ENCODE peak calls at places on chromosomes 16 and 17, in seven cellular contexts. S is thyroid gland, V is HCT116, D is mucosa of descending colon, L is GM23248, H is sigmoid colon, C is neuronal stem cell. N is an unnamed sample.

GRCh38 chr16:85959686-85960085 is 60.7 kb downstream of the IRF8 start:
- DNase-seq in L (no peak), V (no peak), D (peak; percentile 67), S (no peak), C (no peak), H (no peak), N (no peak)

GRCh38 chr17:47225436-47225858 is 16.3 kb downstream of the MYL4 start:
- DNase-seq in S (peak; percentile 73), V (peak; percentile 58), C (no peak), H (peak; percentile 92), D (peak; percentile 75), L (peak; percentile 95), N (no peak)

GRCh38 chr16:12095275-12096161 is 119.0 kb downstream of the SNX29 start:
- DNase-seq in H (peak; percentile 83), C (peak; percentile 79), S (peak; percentile 76), L (peak; percentile 78), D (peak; percentile 78), V (peak; percentile 22), N (peak; percentile 67)

GRCh38 chr16:1678500-1679098 is 520 bp downstream of the JPT2 start:
- DNase-seq in S (peak; percentile 58), D (peak; percentile 57), L (peak; percentile 69), V (no peak), C (peak; percentile 24), H (no peak), N (peak; percentile 48)

GRCh38 chr17:3818786-3819185 is 17.8 kb upstream of the ITGAE start:
- DNase-seq in C (no peak), L (peak; percentile 46), V (no peak), S (no peak), D (no peak), H (no peak), N (peak; percentile 44)

GRCh38 chr17:65553009-65553645 is 8.3 kb downstream of the AXIN2 start:
- DNase-seq in L (peak; percentile 90), V (no peak), S (no peak), C (no peak), D (no peak), H (no peak), N (no peak)

GRCh38 chr16:13036600-13036999 is 135.2 kb downstream of the SHISA9 start:
- DNase-seq in S (peak; percentile 27), H (no peak), L (peak; percentile 55), D (peak; percentile 69), C (peak; percentile 65), V (no peak), N (peak; percentile 33)

GRCh38 chr17:83124871-83125514 is 45.6 kb downstream of the METRNL start:
- DNase-seq in H (peak; percentile 59), V (no peak), C (no peak), S (no peak), L (no peak), D (no peak), N (no peak)

GRCh38 chr16:65737831-65738230 is 616.0 kb upstream of the CDH11 start:
- DNase-seq in C (peak; percentile 23), V (no peak), D (no peak), L (no peak), S (no peak), H (no peak), N (no peak)

GRCh38 chr16:8849411-8850011 is 19.3 kb downstream of the CARHSP1 start:
- DNase-seq in D (peak; percentile 4), V (no peak), H (no peak), S (no peak), C (no peak), L (peak; percentile 61), N (no peak)
- H3K4me3 ChIP-seq in D (no peak overlapping the region), V (no peak overlapping the region), H (no peak overlapping the region), S (no peak overlapping the region), C (no peak overlapping the region), L (no peak overlapping the region), N (no peak overlapping the region)

GRCh38 chr17:2238432-2239169 is 65.0 kb downstream of the SMG6 start:
- DNase-seq in S (peak; percentile 47), V (no peak), C (no peak), H (peak; percentile 78), L (peak; percentile 51), D (no peak), N (peak; percentile 89)
- H3K4me3 ChIP-seq in S (no peak overlapping the region), V (no peak overlapping the region), C (no peak overlapping the region), H (no peak overlapping the region), L (peak overlapping the region; percentile 51), D (no peak overlapping the region), N (peak overlapping the region; percentile 49)

GRCh38 chr17:7560172-7561027 is 1.3 kb upstream of the SENP3 start:
- DNase-seq in H (peak; percentile 86), V (no peak), S (peak; percentile 66), C (peak; percentile 67), L (peak; percentile 85), D (peak; percentile 87), N (peak; percentile 70)
- H3K4me3 ChIP-seq in H (no peak overlapping the region), V (peak overlapping the region; percentile 83), S (no peak overlapping the region), C (no peak overlapping the region), L (peak overlapping the region; percentile 94), D (no peak overlapping the region), N (peak overlapping the region; percentile 72)

DNA sequence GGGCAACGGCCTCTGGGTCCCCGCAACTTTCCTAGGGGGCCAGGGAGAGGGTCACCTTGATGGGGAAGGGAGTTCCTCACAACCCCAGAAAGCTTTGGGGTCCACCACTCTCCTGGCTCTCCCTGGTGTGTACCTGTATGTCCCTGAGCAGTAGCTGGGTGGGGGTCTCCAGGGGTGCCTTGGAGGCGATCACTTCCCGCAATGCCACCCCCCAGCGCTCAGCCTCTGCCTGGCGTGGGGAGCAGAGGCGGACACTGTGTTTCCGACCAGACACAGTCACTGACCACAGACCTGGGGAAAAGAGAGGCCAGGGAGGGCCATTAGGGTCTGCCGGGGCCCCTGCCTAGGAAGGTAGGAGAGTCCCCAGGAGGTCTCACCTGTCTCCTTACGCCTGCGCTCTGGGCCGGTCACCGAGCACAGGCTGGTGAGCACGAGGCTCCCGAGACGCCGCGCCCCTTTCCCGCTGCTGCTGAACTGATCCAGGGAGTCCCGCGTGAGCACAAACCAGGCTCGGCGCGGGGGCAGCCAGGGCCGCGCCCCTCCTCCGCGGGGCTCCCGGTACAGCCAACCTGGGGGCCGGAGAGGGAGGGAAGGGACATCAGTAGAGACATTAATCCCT is 3.4 kb downstream of the PLEKHH3 start:
- DNase-seq in S (no peak), D (no peak), L (no peak), H (no peak), C (no peak), V (no peak), N (no peak)
- H3K4me3 ChIP-seq in S (no peak overlapping the region), D (no peak overlapping the region), L (peak overlapping the region; percentile 87), H (peak overlapping the region; percentile 99), C (no peak overlapping the region), V (no peak overlapping the region), N (peak overlapping the region; percentile 96)

GRCh38 chr17:40615989-40616476 is 31.6 kb downstream of the SMARCE1 start:
- DNase-seq in L (no peak), C (no peak), H (no peak), S (no peak), V (no peak), D (no peak), N (no peak)
- H3K4me3 ChIP-seq in L (no peak overlapping the region), C (no peak overlapping the region), H (no peak overlapping the region), S (no peak overlapping the region), V (no peak overlapping the region), D (no peak overlapping the region), N (no peak overlapping the region)

DNA sequence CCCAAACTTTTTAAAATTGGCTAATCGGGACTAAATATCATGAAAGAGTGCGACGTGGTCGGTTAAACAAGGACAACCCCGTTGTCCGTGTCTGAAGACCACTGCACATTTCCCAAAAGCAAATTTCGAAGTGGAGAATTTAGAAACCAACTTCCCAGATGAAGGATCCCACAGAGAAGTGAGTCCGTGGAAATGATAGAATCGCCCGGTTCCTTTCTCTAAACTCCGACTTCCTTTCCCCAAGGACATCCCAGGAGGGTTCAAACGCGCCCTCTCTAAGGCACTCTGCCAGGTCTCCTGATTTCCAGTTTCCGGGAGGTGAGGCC is 1.2 kb upstream of the MMP15 start:
- DNase-seq in S (no peak), H (no peak), D (no peak), V (no peak), L (no peak), C (no peak), N (no peak)
- H3K4me3 ChIP-seq in S (no peak overlapping the region), H (no peak overlapping the region), D (no peak overlapping the region), V (peak overlapping the region; percentile 94), L (no peak overlapping the region), C (no peak overlapping the region), N (no peak overlapping the region)